ENCODE peak calls at places on chromosomes 7 and 10, in four cellular contexts. E is 8988T; S is renal cortical epithelial cell; V is activated T-cell treated with anti-CD3 and anti-CD28 coated beads, Interleukin-2, amount 50 U/mL, for 72 hours. O is an unnamed sample.

GRCh38 chr10:131282961-131283360 is 28.6 kb downstream of the TCERG1L start:
- DNase-seq in E (no peak), S (no peak), V (no peak), O (no peak)

GRCh38 chr10:82934429-82934828 is 1059.4 kb downstream of the NRG3 start:
- DNase-seq in E (no peak), S (no peak), V (no peak), O (no peak)

GRCh38 chr10:35585903-35586535 is 19.1 kb upstream of the GJD4 start:
- DNase-seq in E (no peak), S (no peak), V (no peak), O (no peak)

GRCh38 chr10:21135396-21135973 is 238.4 kb upstream of the NEBL start:
- DNase-seq in E (no peak), S (no peak), V (no peak), O (peak)

GRCh38 chr10:6699336-6699735 is 119.3 kb upstream of the PRKCQ start:
- DNase-seq in E (no peak), S (no peak), V (no peak), O (no peak)

GRCh38 chr7:128755816-128756476 is 16.8 kb downstream of the CALU start:
- DNase-seq in E (no peak), S (no peak), V (no peak), O (no peak)

GRCh38 chr7:33905389-33906032 is at the start of gene BMPER:
- DNase-seq in E (peak), S (no peak), V (peak), O (peak)

GRCh38 chr10:125016611-125017202 is 74.8 kb downstream of the ZRANB1 start:
- DNase-seq in E (no peak), S (no peak), V (no peak), O (peak)

GRCh38 chr7:111145472-111145871 is 54.5 kb downstream of the LRRN3 start:
- DNase-seq in E (no peak), S (no peak), V (no peak), O (no peak)

GRCh38 chr7:115127399-115128021 is 205.6 kb downstream of the MDFIC start:
- DNase-seq in E (no peak), S (no peak), V (no peak), O (no peak)